ENCODE peak calls at places on chromosomes 3 and 15, in seven cellular contexts. S is testis, U is transverse colon, K is breast epithelium, O is heart left ventricle, A is spleen, F is tibial nerve. N is an unnamed sample. For H3K4me1, the result is how much of the 10 kb centered on the place peaks cover.

GRCh38 chr3:66385066-66385465 is 115.8 kb downstream of the LRIG1 start:
- DNase-seq in S (no peak), U (no peak), K (no peak), O (no peak), A (no peak), F (no peak), N (no peak)

GRCh38 chr15:76335129-76335850 is 1.3 kb upstream of the ISL2 start:
- DNase-seq in S (no peak), U (no peak), K (no peak), O (no peak), A (peak), F (no peak), N (no peak)

GRCh38 chr15:59519329-59519728 is 81.3 kb downstream of the FAM81A start:
- DNase-seq in S (no peak), U (no peak), K (no peak), O (no peak), A (no peak), F (no peak), N (no peak)

GRCh38 chr15:95799286-95800187 is 531.0 kb upstream of the NR2F2 start:
- DNase-seq in S (no peak), U (no peak), K (no peak), O (no peak), A (no peak), F (no peak), N (no peak)

GRCh38 chr3:8757551-8758518 is 11.6 kb downstream of the OXTR start:
- DNase-seq in S (no peak), U (no peak), K (no peak), O (no peak), A (no peak), F (no peak), N (no peak)

GRCh38 chr15:67137951-67138935 is 72.8 kb downstream of the SMAD3 start:
- DNase-seq in S (no peak), U (no peak), K (no peak), O (no peak), A (no peak), F (no peak), N (no peak)

GRCh38 chr3:73423133-73423532 is 201.6 kb downstream of the PDZRN3 start:
- DNase-seq in S (no peak), U (no peak), K (no peak), O (no peak), A (no peak), F (no peak), N (no peak)

GRCh38 chr15:58066042-58066867 is 744 bp upstream of the ALDH1A2 start:
- DNase-seq in S (peak), U (peak), K (peak), O (peak), A (peak), F (peak), N (no peak)

GRCh38 chr3:177427096-177427495 is 229.8 kb upstream of the TBL1XR1 start:
- DNase-seq in S (no peak), U (no peak), K (no peak), O (no peak), A (no peak), F (no peak), N (no peak)

GRCh38 chr3:43102773-43103480 is 3.0 kb downstream of the POMGNT2 start:
- DNase-seq in S (no peak), U (no peak), K (no peak), O (no peak), A (no peak), F (no peak), N (no peak)

GRCh38 chr3:101532783-101533602 is 20.0 kb upstream of the SENP7 start:
- DNase-seq in S (no peak), U (no peak), K (no peak), O (no peak), A (no peak), F (no peak), N (no peak)

GRCh38 chr15:71790081-71790480 is 20.3 kb upstream of the NR2E3 start:
- DNase-seq in S (no peak), U (no peak), K (no peak), O (no peak), A (no peak), F (no peak), N (no peak)

DNA sequence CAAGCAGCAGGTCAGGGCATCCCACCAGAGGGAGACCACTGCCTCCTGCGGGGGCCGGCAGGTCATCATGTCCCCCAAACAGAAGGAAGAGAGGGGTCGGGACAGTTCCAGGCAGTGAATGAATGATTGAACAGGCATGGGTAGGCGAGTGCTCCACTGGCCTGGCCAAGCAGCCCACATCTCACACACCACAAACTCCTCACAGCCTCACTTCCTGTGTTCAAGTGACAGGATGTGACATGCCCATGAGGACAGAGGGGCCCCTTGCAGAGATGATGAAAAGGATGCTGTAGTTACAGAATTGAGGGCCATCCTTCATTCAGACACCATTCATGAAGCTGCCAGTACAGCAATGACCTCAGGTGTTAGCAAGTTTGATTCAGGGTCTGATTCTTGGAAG is 3.7 kb downstream of the IQSEC1 start:
- DNase-seq in S (no peak), U (peak), K (no peak), O (no peak), A (no peak), F (no peak), N (no peak)
- TF ChIP-seq POLR2A in S (no peak), U (no peak), K (no peak), O (no peak), A (no peak), F (no peak), N (no peak)

DNA sequence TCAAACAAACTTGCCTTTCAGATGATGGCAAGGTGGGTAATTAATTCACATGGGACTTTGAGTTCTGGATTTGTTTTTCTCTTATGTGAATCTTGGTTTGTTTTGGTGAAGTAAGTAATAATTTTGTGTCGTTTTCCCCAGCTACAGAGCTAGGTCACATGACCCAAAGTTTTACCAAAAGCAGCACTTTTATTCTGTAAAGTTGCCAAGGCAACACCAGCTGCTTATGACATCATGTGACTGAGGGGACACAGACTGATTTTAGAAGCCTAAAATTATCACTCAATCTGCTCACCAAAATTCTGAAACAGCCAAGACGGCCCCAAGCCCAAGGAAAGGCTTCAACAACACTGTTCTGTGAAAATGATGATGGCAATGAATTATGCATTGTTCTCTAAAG is 63.9 kb downstream of the MEX3B start:
- DNase-seq in S (no peak), U (no peak), K (no peak), O (no peak), A (no peak), F (no peak), N (no peak)
- H3K4me3 ChIP-seq in S (no peak), U (no peak), K (no peak), O (no peak), A (no peak), F (no peak), N (no peak)

DNA sequence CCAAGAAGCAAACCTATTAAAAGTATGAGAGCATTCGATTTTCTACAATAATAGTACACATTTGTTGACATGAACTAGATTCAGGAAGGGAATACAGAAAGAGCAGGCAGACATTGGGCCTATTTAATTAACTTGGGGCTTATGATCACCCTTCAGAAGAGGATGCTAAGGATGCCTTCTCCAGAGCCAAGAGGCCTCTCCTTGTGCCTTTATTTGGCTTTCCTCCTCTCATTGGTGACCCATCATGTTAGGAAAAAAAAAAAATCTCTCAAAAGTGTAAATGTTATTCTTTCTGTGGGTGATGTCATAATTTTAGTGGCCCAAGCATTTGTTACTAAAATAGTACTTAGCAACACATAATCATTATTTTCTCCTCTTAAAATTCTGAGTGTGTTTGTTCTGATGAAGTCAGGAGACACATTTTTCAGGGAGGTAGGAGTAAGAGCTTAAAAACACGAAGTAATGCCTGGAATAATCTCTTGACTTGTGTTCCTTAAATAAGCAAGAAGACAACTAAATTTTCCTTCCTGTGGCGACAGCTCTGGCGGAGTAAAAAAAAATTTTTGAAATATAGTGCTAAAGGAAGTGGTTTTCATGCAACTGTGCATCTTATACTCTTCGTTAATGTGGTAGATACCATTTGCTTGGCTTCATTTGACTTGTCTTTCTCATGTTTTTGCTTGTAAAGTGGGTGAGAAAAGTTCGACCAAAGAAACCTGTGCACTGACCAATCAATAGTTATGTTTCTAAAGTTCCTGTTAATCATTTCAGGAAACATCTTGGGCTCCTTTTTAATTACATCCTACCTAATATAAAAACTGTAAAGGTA is 11.3 kb upstream of the MBNL1 start:
- DNase-seq in S (no peak), U (no peak), K (no peak), O (no peak), A (no peak), F (no peak), N (no peak)
- H3K4me1 ChIP-seq in S (under half), U (under half), K (under half), O (under half), A (half or more), F (under half), N (under half)

DNA sequence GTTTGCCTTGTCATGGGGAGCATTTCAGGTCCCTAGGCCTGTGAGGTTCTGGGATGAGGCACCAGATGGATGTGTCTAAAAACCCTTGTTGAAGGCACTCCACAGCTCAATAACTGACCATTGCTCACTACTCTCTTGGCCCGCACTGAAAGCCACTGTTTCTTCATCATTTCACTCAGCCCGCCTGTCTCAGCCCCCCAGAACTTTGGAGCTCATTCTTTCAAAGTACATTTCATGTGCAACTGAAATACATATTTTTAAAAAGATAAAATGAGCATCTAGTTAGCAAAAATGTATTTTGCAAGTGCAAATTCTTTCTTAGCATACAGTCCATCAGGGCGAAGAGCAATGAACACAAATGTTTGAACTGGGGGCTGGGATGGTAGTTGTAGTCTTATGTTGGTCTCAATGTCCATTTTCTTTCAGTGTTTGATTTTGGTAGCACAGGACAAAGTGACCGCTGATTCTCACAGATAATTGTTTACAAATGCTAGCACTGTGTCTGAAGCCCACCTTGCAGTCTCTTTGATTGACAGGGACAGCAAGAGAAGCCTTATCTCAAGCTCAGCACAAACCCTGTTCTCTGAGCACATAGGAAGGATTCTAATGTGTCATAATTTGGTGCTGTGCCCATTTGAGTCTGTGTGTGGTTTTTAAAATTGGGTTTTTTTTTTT is 19.6 kb downstream of the HEMK1 start:
- DNase-seq in S (no peak), U (no peak), K (no peak), O (no peak), A (no peak), F (no peak), N (no peak)
- TF ChIP-seq POLR2A in S (no peak), U (no peak), K (no peak), O (no peak), A (no peak), F (no peak), N (no peak)

GRCh38 chr3:172152294-172152649 is 112.9 kb downstream of the FNDC3B start:
- DNase-seq in S (no peak), U (no peak), K (no peak), O (no peak), A (no peak), F (no peak), N (no peak)
- H3K4me3 ChIP-seq in S (no peak), U (no peak), K (no peak), O (no peak), A (no peak), F (no peak), N (no peak)

DNA sequence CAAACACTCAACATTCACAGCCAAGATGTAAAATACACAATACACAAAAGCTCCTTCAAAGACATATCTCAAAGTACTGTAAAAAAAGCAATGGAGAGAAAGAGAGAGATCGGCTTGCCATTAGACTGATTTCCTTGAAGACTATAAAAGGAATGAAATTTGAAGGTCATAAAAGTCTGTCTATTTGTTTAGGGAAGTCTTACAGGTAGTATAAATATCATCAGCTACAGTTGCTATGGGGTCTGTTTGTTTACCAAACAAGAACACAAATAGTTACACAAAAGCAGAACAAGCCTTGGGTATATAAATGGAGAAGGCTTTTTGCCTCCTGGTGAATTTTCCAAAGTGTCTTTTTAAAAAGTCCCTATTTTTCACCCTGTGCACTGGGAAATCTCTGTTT is 552.4 kb downstream of the FOXP1 start:
- DNase-seq in S (no peak), U (no peak), K (no peak), O (no peak), A (no peak), F (no peak), N (no peak)
- H3K4me1 ChIP-seq in S (under half), U (under half), K (under half), O (under half), A (half or more), F (under half), N (under half)

GRCh38 chr15:52019394-52020252 is 604 bp downstream of the MAPK6 start:
- DNase-seq in S (peak), U (peak), K (peak), O (peak), A (peak), F (peak), N (peak)
- TF ChIP-seq POLR2A in S (no peak), U (peak), K (peak), O (no peak), A (no peak), F (peak), N (no peak)

GRCh38 chr15:74994685-74995084 is 678 bp upstream of the SCAMP5 start:
- DNase-seq in S (no peak), U (no peak), K (no peak), O (no peak), A (no peak), F (no peak), N (no peak)
- H3K4me3 ChIP-seq in S (peak), U (peak), K (no peak), O (no peak), A (no peak), F (peak), N (no peak)

DNA sequence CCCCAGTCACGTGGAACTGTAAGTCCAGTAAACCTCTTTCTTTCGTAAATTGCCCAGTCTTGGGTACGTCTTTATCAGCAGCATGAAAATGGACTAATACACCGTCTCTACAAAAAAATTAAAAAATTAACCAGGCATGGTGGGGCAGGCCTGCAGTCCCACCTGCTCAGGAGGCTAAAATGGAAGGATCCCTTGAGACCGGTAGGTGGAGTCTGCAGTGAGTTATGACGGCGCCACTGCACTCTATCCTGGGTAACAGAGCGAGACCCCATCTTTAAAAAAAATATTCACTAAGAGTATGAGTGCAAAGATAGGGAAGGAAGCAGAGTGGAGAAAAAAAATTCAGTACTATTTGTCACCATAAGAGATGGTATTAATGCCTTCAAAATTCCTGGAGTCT is 25.6 kb downstream of the SEC11A start:
- DNase-seq in S (no peak), U (no peak), K (no peak), O (no peak), A (no peak), F (no peak), N (no peak)
- H3K4me1 ChIP-seq in S (under half), U (under half), K (under half), O (under half), A (under half), F (under half), N (under half)

DNA sequence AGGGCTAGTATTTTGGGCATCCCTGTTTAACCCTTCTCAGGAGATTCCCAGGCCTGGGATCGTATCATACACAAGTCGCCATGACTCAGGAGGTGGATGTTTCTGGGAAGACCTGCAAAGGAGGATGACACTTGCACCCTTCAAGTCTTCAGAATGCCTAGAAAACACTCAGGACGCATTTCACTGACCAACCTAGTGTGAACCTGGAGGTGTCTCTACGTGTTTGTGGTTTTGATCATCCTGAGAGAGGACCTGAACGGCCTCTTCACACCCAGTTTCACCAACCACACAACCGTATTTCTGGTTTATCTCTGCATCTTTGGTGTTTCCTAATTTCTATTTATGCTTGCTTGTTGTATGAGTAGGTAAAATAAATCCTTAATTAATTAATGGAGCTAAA is 2.8 kb upstream of the CLDND1 start:
- DNase-seq in S (no peak), U (no peak), K (no peak), O (no peak), A (no peak), F (no peak), N (no peak)
- TF ChIP-seq POLR2A in S (no peak), U (no peak), K (no peak), O (no peak), A (no peak), F (no peak), N (no peak)

N was measured in esophagus squamous epithelium.